ENCODE peak calls at places on chromosomes 7 and 10, in six cellular contexts. O, U, A, F, P and Y are unnamed samples. For H3K27me3 and H3K36me3, the result is how much of the 10 kb centered on the place peaks cover.

GRCh38 chr7:10474048-10474447 is 499.6 kb upstream of the PHF14 start:
- DNase-seq in A (peak), U (no peak), F (no peak), P (no peak), O (no peak), Y (no peak)

GRCh38 chr10:34049469-34049868 is 715.0 kb upstream of the NRP1 start:
- DNase-seq in A (peak), U (no peak), O (no peak), P (no peak), F (no peak), Y (no peak)

GRCh38 chr7:74290590-74290950 is 1.4 kb downstream of the CLIP2 start:
- DNase-seq in A (no peak), P (no peak), F (no peak), U (no peak), O (no peak), Y (no peak)

GRCh38 chr10:31071232-31071999 is 39.8 kb upstream of the ZNF438 start:
- DNase-seq in O (no peak), P (no peak), U (no peak), F (no peak), A (peak), Y (no peak)

GRCh38 chr10:88428442-88428841 is 154.7 kb downstream of the RNLS start:
- DNase-seq in O (no peak), F (no peak), P (no peak), U (no peak), A (peak), Y (peak)

GRCh38 chr10:130377986-130378545 is 241.9 kb downstream of the GLRX3 start:
- DNase-seq in P (no peak), U (no peak), A (no peak), O (no peak), F (no peak), Y (no peak)

GRCh38 chr10:64519831-64520230 is 998.6 kb downstream of the REEP3 start:
- DNase-seq in A (no peak), O (no peak), F (no peak), P (no peak), U (no peak), Y (no peak)

GRCh38 chr10:29849434-29849833 is 210.0 kb downstream of the JCAD start:
- DNase-seq in O (no peak), A (peak), U (no peak), P (no peak), F (no peak), Y (peak)

GRCh38 chr10:97490592-97490991 is 7.6 kb downstream of the MMS19 start:
- DNase-seq in F (peak), A (no peak), U (no peak), P (no peak), O (peak), Y (peak)

GRCh38 chr10:101694056-101694673 is 805 bp downstream of the FBXW4 start:
- DNase-seq in F (peak), A (peak), O (peak), P (peak), U (peak), Y (peak)

GRCh38 chr10:26557641-26558014 is 119.5 kb downstream of the APBB1IP start:
- DNase-seq in F (no peak), P (no peak), A (peak), U (no peak), O (no peak), Y (no peak)

GRCh38 chr7:131110294-131111080 is 217.2 kb upstream of the MKLN1 start:
- DNase-seq in O (no peak), F (no peak), A (peak), U (peak), P (peak), Y (peak)

GRCh38 chr7:139776486-139777303 is 1.1 kb downstream of the HIPK2 start:
- DNase-seq in A (peak), P (peak), F (no peak), O (no peak), U (no peak), Y (no peak)

GRCh38 chr10:126049741-126050140 is 153.4 kb downstream of the FANK1 start:
- DNase-seq in O (peak), P (no peak), U (no peak), A (peak), F (peak), Y (peak)

GRCh38 chr10:92407305-92408016 is 116.5 kb downstream of the MARCHF5 start:
- DNase-seq in U (peak), A (no peak), O (no peak), F (no peak), P (peak), Y (peak)

GRCh38 chr10:89283174-89283987 is 18.5 kb upstream of the IFIT2 start:
- DNase-seq in F (no peak), O (no peak), P (no peak), A (no peak), U (no peak), Y (no peak)

GRCh38 chr10:22285130-22285529 is 31.1 kb upstream of the COMMD3 start:
- DNase-seq in A (no peak), P (no peak), F (peak), U (no peak), O (no peak), Y (no peak)

GRCh38 chr10:114857922-114858629 is 36.5 kb downstream of the FHIP2A start:
- DNase-seq in U (no peak), P (no peak), A (no peak), F (no peak), O (no peak), Y (no peak)

GRCh38 chr10:124741281-124741921 is 2.8 kb downstream of the FAM53B start:
- DNase-seq in U (peak), P (peak), O (peak), A (peak), F (peak), Y (peak)
- H3K4me3 ChIP-seq in U (no peak), P (peak), O (peak), A (no peak), F (peak), Y (peak)

DNA sequence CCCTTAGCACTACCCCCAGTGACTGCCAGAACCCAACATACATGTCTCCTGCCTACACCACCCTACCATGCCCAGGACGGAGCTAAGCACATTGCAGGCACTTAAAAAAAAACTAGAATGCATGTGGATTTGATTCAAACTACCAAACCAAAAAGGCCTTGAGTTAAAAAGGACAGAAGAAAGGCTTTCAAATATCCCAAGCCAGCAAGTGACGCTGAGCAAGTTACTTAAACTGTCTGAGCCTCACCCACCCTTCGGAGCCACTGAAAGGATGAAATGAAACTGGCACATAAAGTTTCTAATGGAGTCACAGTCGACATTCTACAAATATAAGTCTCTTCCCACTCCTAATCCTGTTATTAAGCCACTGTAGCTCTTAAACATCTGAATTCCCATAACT is 1.8 kb downstream of the CPXM2 start:
- DNase-seq in F (no peak), U (no peak), O (no peak), A (no peak), P (no peak), Y (no peak)
- H3K27me3 ChIP-seq in F (half or more), U (under half), O (under half), A (under half), P (half or more), Y (under half)

GRCh38 chr7:151132461-151133205 is 34.9 kb downstream of the GBX1 start:
- DNase-seq in U (no peak), F (peak), A (no peak), P (no peak), O (peak), Y (no peak)

GRCh38 chr7:151130741-151131157 is 36.7 kb downstream of the GBX1 start:
- DNase-seq in A (no peak), F (peak), P (no peak), O (peak), U (no peak), Y (no peak)

GRCh38 chr7:151131622-151132293 is 35.7 kb downstream of the GBX1 start:
- DNase-seq in P (no peak), F (peak), O (peak), A (no peak), U (no peak), Y (no peak)

GRCh38 chr7:151129882-151130591 is 37.5 kb downstream of the GBX1 start:
- DNase-seq in U (no peak), O (no peak), F (peak), P (no peak), A (no peak), Y (no peak)

DNA sequence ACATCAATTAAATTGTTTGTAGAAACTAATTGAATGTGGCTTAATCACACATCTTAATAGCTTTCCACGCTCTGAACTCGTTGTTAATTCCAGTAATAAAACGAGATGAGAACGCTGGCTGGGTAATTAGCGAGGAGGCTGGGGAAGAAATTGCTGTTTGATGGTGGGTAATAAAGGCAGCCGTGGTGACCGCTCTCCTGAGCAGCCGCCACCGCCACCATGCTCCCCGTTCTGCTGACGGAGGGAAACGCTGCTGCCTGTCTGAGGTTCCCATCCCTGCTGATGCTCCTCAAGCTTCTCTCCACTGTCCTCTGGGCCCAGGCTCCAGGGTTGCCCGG is 36.2 kb downstream of the GBX1 start:
- DNase-seq in O (no peak), P (no peak), F (no peak), A (no peak), U (no peak), Y (no peak)
- H3K36me3 ChIP-seq in O (half or more), P (under half), F (half or more), A (under half), U (under half), Y (under half)

GRCh38 chr7:83101540-83101939 is 61.1 kb downstream of the PCLO start:
- DNase-seq in U (no peak), P (no peak), O (no peak), F (no peak), A (no peak), Y (no peak)
- H3K4me3 ChIP-seq in U (no peak), P (no peak), O (no peak), F (peak), A (no peak), Y (no peak)

GRCh38 chr7:1520574-1521234 is 9.8 kb upstream of the MAFK start:
- DNase-seq in F (no peak), O (no peak), P (no peak), U (no peak), A (peak), Y (peak)
- H3K27me3 ChIP-seq in F (under half), O (under half), P (under half), U (under half), A (under half), Y (under half)